ENCODE peak calls at places on chromosomes 4 and X, in six cellular contexts. P is CD8-positive, alpha-beta T cell; O is fibroblast of pulmonary artery; Z is GM12865; J is mucosa of descending colon; A is SK-N-SH. K is an unnamed sample.

GRCh38 chr4:3302164-3302785 is 9.5 kb downstream of the RGS12 start:
- DNase-seq in P (peak; percentile 87), O (no peak), A (no peak), Z (peak; percentile 38), J (no peak), K (peak; percentile 89)

GRCh38 chr4:91198951-91199350 is 1071.8 kb downstream of the CCSER1 start:
- DNase-seq in O (no peak), A (no peak), P (no peak), J (no peak), Z (no peak), K (no peak)

GRCh38 chr4:147865926-147866325 is 134.0 kb downstream of the ARHGAP10 start:
- DNase-seq in O (peak; percentile 43), A (no peak), P (no peak), Z (no peak), J (no peak), K (no peak)

GRCh38 chr4:173167793-173168395 is 717 bp upstream of the GALNT7 start:
- DNase-seq in A (peak; percentile 63), Z (peak; percentile 77), O (no peak), P (peak; percentile 51), J (peak; percentile 71), K (no peak)

GRCh38 chr4:37802068-37802666 is 24.3 kb upstream of the PGM2 start:
- DNase-seq in J (peak; percentile 77), Z (no peak), A (peak; percentile 63), P (no peak), O (peak; percentile 58), K (no peak)

GRCh38 chr4:138090145-138090917 is 151.8 kb downstream of the SLC7A11 start:
- DNase-seq in P (no peak), Z (peak; percentile 67), O (peak; percentile 89), A (peak; percentile 78), J (peak; percentile 71), K (no peak)

GRCh38 chr4:80419946-80420345 is 84.4 kb downstream of the CFAP299 start:
- DNase-seq in O (no peak), P (no peak), J (no peak), Z (no peak), A (no peak), K (no peak)

GRCh38 chr4:677431-678293 is 3.3 kb downstream of the MYL5 start:
- DNase-seq in Z (peak; percentile 82), O (no peak), A (no peak), P (no peak), J (peak; percentile 92), K (peak; percentile 45)

GRCh38 chrX:153410888-153411254 is 401 bp upstream of the ZFP92 start:
- DNase-seq in O (no peak), A (no peak), J (no peak), Z (no peak), P (no peak), K (no peak)

GRCh38 chr4:568962-569361 is 7.1 kb downstream of the TMEM271 start:
- DNase-seq in A (no peak), O (no peak), Z (no peak), J (no peak), P (no peak), K (no peak)

GRCh38 chr4:7398104-7398423 is 36.7 kb downstream of the PSAPL1 start:
- DNase-seq in O (peak; percentile 3), P (no peak), J (peak; percentile 16), A (peak; percentile 76), Z (no peak), K (no peak)

GRCh38 chrX:34559325-34559724 is 97.8 kb downstream of the TMEM47 start:
- DNase-seq in A (no peak), J (no peak), Z (peak; percentile 2), P (no peak), O (peak; percentile 41), K (no peak)

GRCh38 chr4:123477804-123478209 is 81.2 kb downstream of the SPRY1 start:
- DNase-seq in O (peak; percentile 88), Z (peak; percentile 28), A (no peak), J (peak; percentile 8), P (no peak), K (peak; percentile 86)

GRCh38 chrX:82163701-82164100 is 961.8 kb downstream of the SH3BGRL start:
- DNase-seq in P (no peak), Z (no peak), A (no peak), O (no peak), J (no peak), K (no peak)

GRCh38 chrX:1685460-1685859 is 70.6 kb downstream of the ASMT start:
- DNase-seq in A (no peak), P (no peak), Z (no peak), O (no peak), J (no peak), K (no peak)

GRCh38 chr4:9704551-9705332 is 76.7 kb upstream of the DRD5 start:
- DNase-seq in P (no peak), A (no peak), J (peak; percentile 30), Z (no peak), O (no peak), K (no peak)

GRCh38 chrX:100994352-100995281 is 25.1 kb downstream of the ARL13A start:
- DNase-seq in O (peak; percentile 45), Z (peak; percentile 54), J (peak; percentile 4), P (no peak), A (no peak), K (no peak)

GRCh38 chr4:54976682-54977081 is 148.7 kb downstream of the KDR start:
- DNase-seq in Z (no peak), A (no peak), O (no peak), P (no peak), J (no peak), K (no peak)

GRCh38 chr4:15653864-15654391 is 1.2 kb downstream of the FBXL5 start:
- DNase-seq in A (peak; percentile 54), Z (peak; percentile 69), P (no peak), J (no peak), O (peak; percentile 71), K (no peak)

GRCh38 chr4:107261241-107261874 is 225.2 kb upstream of the DKK2 start:
- DNase-seq in O (peak; percentile 18), J (no peak), A (no peak), P (no peak), Z (no peak), K (no peak)

GRCh38 chr4:141654098-141654497 is 17.7 kb downstream of the IL15 start:
- DNase-seq in O (peak; percentile 90), Z (no peak), J (peak; percentile 58), A (no peak), P (no peak), K (no peak)

GRCh38 chrX:133776072-133776471 is 209.3 kb downstream of the GPC3 start:
- DNase-seq in J (peak; percentile 5), A (peak; percentile 31), Z (peak; percentile 1), P (peak; percentile 68), O (no peak), K (no peak)

GRCh38 chr4:106494066-106494465 is 125.5 kb upstream of the GIMD1 start:
- DNase-seq in J (no peak), P (no peak), Z (no peak), O (no peak), A (no peak), K (no peak)

GRCh38 chr4:165177725-165178666 is 29.4 kb upstream of the KLHL2 start:
- DNase-seq in Z (peak; percentile 65), A (no peak), O (no peak), P (no peak), J (no peak), K (no peak)

GRCh38 chr4:13615162-13615561 is 12.4 kb downstream of the BOD1L1 start:
- DNase-seq in Z (peak; percentile 49), O (no peak), P (no peak), A (no peak), J (no peak), K (peak; percentile 61)

GRCh38 chr4:21882050-21882839 is 66.3 kb downstream of the KCNIP4 start:
- DNase-seq in P (no peak), J (no peak), O (no peak), Z (no peak), A (no peak), K (no peak)

GRCh38 chr4:21884615-21885014 is 64.0 kb downstream of the KCNIP4 start:
- DNase-seq in A (no peak), P (no peak), O (no peak), J (no peak), Z (no peak), K (no peak)

GRCh38 chr4:21879187-21879586 is 69.4 kb downstream of the KCNIP4 start:
- DNase-seq in J (no peak), Z (peak; percentile 4), O (peak; percentile 20), P (no peak), A (no peak), K (no peak)
- TF ChIP-seq CTCF in J (no peak), Z (no peak), O (peak; percentile 22), P (no peak), A (peak; percentile 50), K (no peak)

GRCh38 chr4:126396703-126397102 is 1081.9 kb downstream of the FAT4 start:
- DNase-seq in O (no peak), J (no peak), P (no peak), A (no peak), Z (no peak), K (no peak)
- TF ChIP-seq CTCF in O (no peak), J (no peak), P (no peak), A (no peak), Z (no peak), K (no peak)

GRCh38 chrX:41452565-41452964 is 5.4 kb downstream of the NYX start:
- DNase-seq in Z (no peak), P (no peak), A (no peak), O (no peak), J (no peak), K (no peak)

GRCh38 chrX:41457618-41458192 is 10.6 kb downstream of the NYX start:
- DNase-seq in Z (no peak), J (no peak), A (no peak), O (no peak), P (no peak), K (no peak)

GRCh38 chrX:41449615-41450014 is 2.5 kb downstream of the NYX start:
- DNase-seq in P (no peak), J (no peak), Z (peak; percentile 64), O (no peak), A (no peak), K (peak; percentile 47)

GRCh38 chrX:41449138-41449537 is 2.0 kb downstream of the NYX start:
- DNase-seq in O (no peak), J (no peak), P (no peak), A (no peak), Z (no peak), K (no peak)

GRCh38 chrX:41452972-41453371 is 5.8 kb downstream of the NYX start:
- DNase-seq in P (no peak), J (no peak), Z (no peak), O (peak; percentile 36), A (no peak), K (no peak)
- TF ChIP-seq CTCF in P (no peak), J (no peak), Z (no peak), O (no peak), A (no peak), K (no peak)

DNA sequence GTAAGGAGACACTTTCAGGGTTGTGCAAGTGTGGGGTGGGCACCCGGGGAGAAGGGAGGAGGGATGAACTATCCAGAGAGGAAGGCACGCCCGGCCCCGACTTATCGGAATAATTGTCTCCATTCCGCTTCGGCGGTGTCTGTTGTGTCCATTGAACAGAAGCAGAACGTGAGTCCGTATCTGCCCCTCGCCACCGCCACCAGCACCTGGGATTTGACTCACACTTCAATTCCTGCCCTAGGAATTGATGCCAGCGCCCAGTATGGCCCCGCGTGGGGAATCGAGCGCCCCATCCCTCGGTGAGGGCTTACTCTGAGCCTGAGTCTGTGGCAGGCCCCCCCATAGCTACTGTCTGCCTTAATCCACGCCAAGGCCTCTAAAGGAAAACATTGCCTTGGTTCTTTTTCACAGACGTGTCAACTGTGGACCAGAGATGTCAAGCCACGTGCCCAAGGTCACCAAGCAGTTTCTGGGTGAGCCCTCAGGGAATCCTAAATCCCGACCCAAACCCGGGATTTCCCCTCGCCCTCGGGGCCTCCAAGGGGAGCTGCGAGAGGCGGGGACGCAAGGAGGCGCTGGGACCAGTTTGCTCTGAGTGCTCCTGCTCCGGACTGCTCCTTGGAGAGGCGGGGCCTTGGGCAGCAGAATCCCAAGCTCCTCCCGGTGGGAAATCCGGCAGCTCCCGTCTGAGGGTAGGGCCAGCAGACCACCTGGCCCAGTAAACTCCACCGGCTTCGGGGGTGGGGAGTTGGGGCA is 12.9 kb downstream of the MSX1 start:
- DNase-seq in P (no peak), Z (no peak), O (no peak), J (no peak), A (no peak), K (no peak)
- TF ChIP-seq CTCF in P (no peak), Z (no peak), O (no peak), J (no peak), A (no peak), K (no peak)